ENCODE peak calls at places on chromosomes 3 and 15, in eight cellular contexts. V is K562, T is H1, Y is HCT116, E is endothelial cell of umbilical vein, F is SK-N-SH, N is HepG2, K is GM12878. B is an unnamed sample.

GRCh38 chr3:146152841-146153240 is 8.1 kb downstream of the PLOD2 start:
- DNase-seq in E (no peak), F (no peak), V (no peak), K (no peak), T (no peak), Y (no peak), N (peak), B (no peak)

GRCh38 chr3:61768284-61769012 is 207.1 kb downstream of the PTPRG start:
- DNase-seq in N (no peak), E (no peak), Y (no peak), K (no peak), F (no peak), T (no peak), V (no peak), B (no peak)

GRCh38 chr3:46293035-46293724 is 50.9 kb downstream of the CCR3 start:
- DNase-seq in E (no peak), N (no peak), K (no peak), Y (no peak), T (no peak), V (no peak), F (no peak), B (no peak)

GRCh38 chr3:77456881-77457280 is 417.0 kb downstream of the ROBO2 start:
- DNase-seq in K (no peak), V (no peak), F (peak), T (no peak), E (no peak), N (no peak), Y (no peak), B (no peak)

GRCh38 chr3:177451940-177452484 is 254.7 kb upstream of the TBL1XR1 start:
- DNase-seq in T (no peak), E (peak), K (no peak), N (peak), F (peak), Y (no peak), V (no peak), B (peak)

GRCh38 chr3:123290962-123291361 is 89.2 kb downstream of the SEC22A start:
- DNase-seq in K (no peak), Y (no peak), V (no peak), E (no peak), F (no peak), N (no peak), T (no peak), B (no peak)

GRCh38 chr15:59894835-59895234 is 109.3 kb upstream of the FOXB1 start:
- DNase-seq in V (no peak), K (no peak), E (no peak), T (no peak), N (no peak), Y (no peak), F (no peak), B (no peak)

GRCh38 chr3:50194128-50194902 is 2.9 kb downstream of the GNAT1 start:
- DNase-seq in E (peak), N (peak), Y (peak), F (peak), T (no peak), K (no peak), V (peak), B (no peak)

GRCh38 chr15:101391431-101391830 is 96.4 kb upstream of the SNRPA1 start:
- DNase-seq in V (no peak), F (no peak), K (no peak), E (no peak), N (no peak), T (no peak), Y (no peak), B (no peak)

GRCh38 chr3:16338124-16338523 is 73.1 kb downstream of the OXNAD1 start:
- DNase-seq in K (peak), Y (no peak), T (no peak), V (no peak), N (no peak), F (no peak), E (no peak), B (no peak)

GRCh38 chr3:101643861-101644613 is 32.9 kb downstream of the ZBTB11 start:
- DNase-seq in T (no peak), E (peak), N (no peak), Y (peak), K (no peak), F (no peak), V (no peak), B (no peak)

GRCh38 chr15:70956596-70956995 is 64.0 kb downstream of the LRRC49 start:
- DNase-seq in K (no peak), T (no peak), Y (no peak), E (no peak), V (no peak), N (no peak), F (no peak), B (no peak)

GRCh38 chr3:141275973-141276372 is 44.3 kb downstream of the PXYLP1 start:
- DNase-seq in K (no peak), T (no peak), E (no peak), N (peak), F (no peak), Y (no peak), V (no peak), B (peak)

GRCh38 chr3:118412503-118412902 is 622.1 kb downstream of the IGSF11 start:
- DNase-seq in F (no peak), E (no peak), T (no peak), V (no peak), K (peak), N (no peak), Y (no peak), B (no peak)

GRCh38 chr15:70245932-70246622 is 148.4 kb upstream of the TLE3 start:
- DNase-seq in V (no peak), F (no peak), T (no peak), K (peak), N (no peak), Y (peak), E (no peak), B (no peak)

GRCh38 chr15:73143763-73144155 is 91.5 kb downstream of the NEO1 start:
- DNase-seq in Y (no peak), K (no peak), E (no peak), N (no peak), V (no peak), T (no peak), F (no peak), B (no peak)

GRCh38 chr15:84715442-84716035 is 400 bp downstream of the SEC11A start:
- DNase-seq in F (peak), T (no peak), E (peak), N (no peak), V (no peak), Y (no peak), K (no peak), B (no peak)

GRCh38 chr3:11206316-11206715 is 52.0 kb downstream of the HRH1 start:
- DNase-seq in N (no peak), T (no peak), K (no peak), Y (no peak), E (no peak), F (no peak), V (no peak), B (no peak)

GRCh38 chr3:75272708-75273107 is 391.4 kb upstream of the FRG2C start:
- DNase-seq in E (no peak), N (no peak), F (no peak), T (no peak), Y (no peak), V (no peak), K (no peak), B (no peak)

GRCh38 chr3:160091441-160091840 is 102.8 kb downstream of the IL12A start:
- DNase-seq in E (no peak), Y (no peak), T (no peak), K (no peak), F (no peak), N (no peak), V (no peak), B (no peak)

GRCh38 chr15:48090666-48091065 is 30.1 kb upstream of the SLC24A5 start:
- DNase-seq in T (no peak), N (no peak), V (no peak), E (no peak), F (no peak), K (no peak), Y (no peak), B (no peak)

GRCh38 chr3:155088705-155089380 is 8.7 kb downstream of the MME start:
- DNase-seq in T (no peak), N (no peak), K (no peak), Y (no peak), V (no peak), F (no peak), E (no peak), B (no peak)

GRCh38 chr3:10240799-10241198 is 7.5 kb upstream of the TATDN2 start:
- DNase-seq in V (no peak), N (no peak), E (no peak), T (no peak), K (no peak), Y (no peak), F (no peak), B (no peak)

GRCh38 chr3:118098818-118099217 is 935.8 kb downstream of the IGSF11 start:
- DNase-seq in K (no peak), V (no peak), Y (no peak), T (no peak), E (no peak), F (no peak), N (no peak), B (no peak)

GRCh38 chr3:146166450-146167222 is 5.7 kb upstream of the PLOD2 start:
- DNase-seq in V (no peak), K (no peak), T (no peak), E (peak), Y (no peak), F (no peak), N (peak), B (no peak)

GRCh38 chr15:32698773-32699390 is 18.9 kb upstream of the GREM1 start:
- DNase-seq in K (no peak), N (no peak), E (no peak), V (no peak), Y (no peak), T (no peak), F (no peak), B (no peak)

GRCh38 chr3:100107227-100107626 is 7.1 kb downstream of the FILIP1L start:
- DNase-seq in F (no peak), N (no peak), E (no peak), T (no peak), K (no peak), V (no peak), Y (no peak), B (no peak)

GRCh38 chr15:88605507-88606436 is 15.4 kb upstream of the AEN start:
- DNase-seq in F (peak), E (peak), Y (no peak), V (peak), T (no peak), K (no peak), N (no peak), B (no peak)

GRCh38 chr3:57696861-57697321 is 4.0 kb upstream of the DENND6A start:
- DNase-seq in V (no peak), Y (no peak), K (no peak), E (no peak), T (no peak), N (no peak), F (no peak), B (no peak)

GRCh38 chr3:157131861-157132260 is 28.1 kb downstream of the CCNL1 start:
- DNase-seq in N (no peak), K (no peak), T (no peak), F (no peak), V (no peak), Y (no peak), E (peak), B (no peak)

GRCh38 chr3:72652395-72652794 is 195.8 kb downstream of the SHQ1 start:
- DNase-seq in F (no peak), N (no peak), K (no peak), T (no peak), E (no peak), V (no peak), Y (no peak), B (no peak)

GRCh38 chr15:98746375-98746679 is 98.0 kb downstream of the IGF1R start:
- DNase-seq in T (no peak), E (no peak), F (no peak), K (no peak), N (no peak), Y (no peak), V (no peak), B (no peak)

GRCh38 chr3:48621461-48621869 is at the start of gene TMEM89:
- DNase-seq in E (no peak), Y (no peak), V (no peak), T (no peak), N (no peak), K (no peak), F (no peak), B (no peak)

GRCh38 chr3:177426151-177426904 is 229.0 kb upstream of the TBL1XR1 start:
- DNase-seq in T (no peak), K (no peak), E (no peak), Y (no peak), N (no peak), V (no peak), F (no peak), B (peak)

GRCh38 chr3:66983101-66983500 is 15.0 kb upstream of the KBTBD8 start:
- DNase-seq in V (no peak), T (no peak), N (no peak), Y (no peak), F (no peak), K (no peak), E (no peak), B (no peak)

GRCh38 chr3:53773586-53774368 is 72.4 kb downstream of the CHDH start:
- DNase-seq in F (peak), K (peak), V (no peak), T (no peak), Y (no peak), N (no peak), E (no peak), B (no peak)

GRCh38 chr3:187318819-187319616 is 27.5 kb upstream of the MASP1 start:
- DNase-seq in N (peak), T (no peak), K (no peak), F (peak), E (peak), V (peak), Y (peak), B (peak)

GRCh38 chr3:47017504-47018268 is 38.2 kb downstream of the NBEAL2 start:
- DNase-seq in E (no peak), V (no peak), T (no peak), K (no peak), Y (no peak), F (no peak), N (peak), B (peak)

GRCh38 chr3:143120716-143121239 is 1.2 kb downstream of the CHST2 start:
- DNase-seq in F (peak), T (no peak), Y (no peak), N (no peak), E (peak), V (peak), K (no peak), B (no peak)
- H3K9ac ChIP-seq in F (no peak), T (peak), Y (no peak), N (no peak), E (peak), V (peak), K (peak), B (no peak)

GRCh38 chr15:90596943-90597342 is 67.2 kb downstream of the CRTC3 start:
- DNase-seq in T (no peak), K (no peak), V (no peak), Y (no peak), F (no peak), N (no peak), E (no peak), B (no peak)

GRCh38 chr15:90593469-90594158 is 63.9 kb downstream of the CRTC3 start:
- DNase-seq in Y (no peak), T (no peak), F (no peak), N (no peak), E (no peak), K (no peak), V (no peak), B (no peak)

GRCh38 chr15:90592144-90592887 is 62.6 kb downstream of the CRTC3 start:
- DNase-seq in Y (no peak), V (no peak), K (no peak), F (no peak), T (no peak), E (no peak), N (peak), B (peak)

GRCh38 chr15:90595760-90596155 is 66.0 kb downstream of the CRTC3 start:
- DNase-seq in N (no peak), T (no peak), F (no peak), E (no peak), K (no peak), Y (no peak), V (no peak), B (no peak)

DNA sequence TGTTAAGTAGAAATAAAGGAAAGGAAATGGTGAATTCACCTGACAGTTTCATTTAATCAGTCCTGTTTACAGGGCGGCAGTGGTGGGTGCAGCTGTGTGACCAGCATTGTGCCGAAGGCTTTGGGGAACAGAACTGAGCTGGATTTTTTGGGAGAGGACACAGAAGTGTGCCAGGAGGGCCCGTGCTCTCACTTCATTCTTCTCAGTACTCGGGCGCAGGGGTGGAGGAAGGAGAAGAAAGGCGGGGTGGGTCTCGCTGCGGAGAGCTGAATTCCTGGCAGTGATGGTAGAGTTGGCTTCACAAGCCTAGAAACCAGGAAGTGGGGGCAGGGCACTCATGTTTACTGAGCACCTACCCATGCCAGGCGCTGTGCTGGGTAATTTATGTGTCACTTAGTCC is 64.6 kb downstream of the CRTC3 start:
- DNase-seq in Y (no peak), K (peak), F (no peak), V (no peak), N (no peak), E (peak), T (no peak), B (no peak)
- TF ChIP-seq POLR2AphosphoS5 in Y (no peak), K (no peak), F (no peak), V (no peak), N (no peak), E (no peak), T (no peak), B (no peak)

GRCh38 chr3:18044191-18044590 is 301.8 kb upstream of the TBC1D5 start:
- DNase-seq in E (no peak), Y (no peak), K (no peak), V (no peak), F (no peak), N (no peak), T (no peak), B (no peak)

GRCh38 chr3:18045296-18045880 is 303.0 kb upstream of the TBC1D5 start:
- DNase-seq in E (no peak), K (no peak), F (no peak), N (no peak), T (no peak), V (no peak), Y (no peak), B (no peak)

GRCh38 chr3:18046131-18046530 is 303.7 kb upstream of the TBC1D5 start:
- DNase-seq in N (no peak), E (no peak), T (no peak), Y (no peak), F (no peak), V (no peak), K (no peak), B (no peak)

GRCh38 chr3:18047052-18047451 is 304.6 kb upstream of the TBC1D5 start:
- DNase-seq in N (no peak), E (no peak), K (no peak), V (no peak), F (no peak), T (no peak), Y (no peak), B (no peak)

GRCh38 chr3:18046531-18046930 is 304.1 kb upstream of the TBC1D5 start:
- DNase-seq in K (no peak), N (no peak), V (no peak), F (no peak), Y (no peak), E (no peak), T (no peak), B (no peak)
- H3K4me3 ChIP-seq in K (no peak), N (no peak), V (no peak), F (no peak), Y (no peak), E (no peak), T (no peak), B (no peak)

GRCh38 chr3:29759443-29760033 is 478.7 kb downstream of the RBMS3 start:
- DNase-seq in N (no peak), K (no peak), Y (no peak), V (no peak), F (peak), E (peak), T (no peak), B (no peak)

GRCh38 chr3:29757054-29757777 is 476.3 kb downstream of the RBMS3 start:
- DNase-seq in Y (no peak), F (no peak), V (no peak), N (no peak), T (no peak), K (no peak), E (peak), B (no peak)

GRCh38 chr3:29755416-29755815 is 474.5 kb downstream of the RBMS3 start:
- DNase-seq in Y (no peak), N (no peak), K (no peak), T (no peak), V (no peak), F (no peak), E (no peak), B (no peak)

GRCh38 chr3:29758108-29759020 is 477.5 kb downstream of the RBMS3 start:
- DNase-seq in K (no peak), E (peak), T (no peak), V (no peak), Y (no peak), F (no peak), N (no peak), B (no peak)

GRCh38 chr3:29759021-29759359 is 478.1 kb downstream of the RBMS3 start:
- DNase-seq in Y (no peak), N (no peak), V (no peak), F (no peak), E (no peak), T (no peak), K (no peak), B (no peak)
- H3K9ac ChIP-seq in Y (no peak), N (no peak), V (no peak), F (peak), E (peak), T (no peak), K (no peak), B (no peak)

DNA sequence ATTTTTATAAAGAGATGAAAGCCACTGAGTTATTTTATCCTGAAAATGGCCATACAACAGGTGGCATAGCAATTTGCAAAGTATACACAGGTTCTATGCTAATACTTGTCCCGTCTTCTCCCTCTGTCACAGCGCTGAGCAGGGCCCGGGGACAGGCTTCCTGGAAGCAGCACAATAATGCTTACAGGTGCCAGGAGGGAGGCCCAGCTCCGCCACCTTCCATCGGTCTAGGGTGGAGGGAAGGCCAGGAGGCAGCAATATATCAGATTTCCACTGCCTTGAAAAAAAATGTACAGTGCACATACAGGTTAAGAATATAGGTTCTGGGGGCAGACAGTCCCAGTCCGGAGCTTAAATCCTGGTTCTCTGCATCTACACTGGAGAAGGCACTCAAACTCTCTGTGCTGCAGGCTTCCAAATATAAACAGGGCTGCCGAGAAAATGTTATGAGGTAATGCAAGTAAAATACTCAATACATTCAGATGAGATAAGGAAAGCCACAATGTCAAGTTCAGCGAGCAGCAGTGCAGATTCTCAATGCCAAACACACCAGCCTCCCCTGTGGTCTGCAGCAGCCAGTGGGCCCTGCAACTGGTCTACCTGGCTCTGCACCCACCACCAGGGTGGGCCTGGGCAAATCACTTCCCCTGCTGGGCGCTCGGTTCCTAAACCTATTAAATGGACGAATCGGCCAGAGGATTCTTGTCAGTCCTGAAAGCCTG is 189.6 kb downstream of the XXYLT1 start:
- DNase-seq in E (peak), Y (no peak), T (no peak), N (no peak), K (no peak), V (no peak), F (no peak), B (no peak)
- TF ChIP-seq POLR2AphosphoS5 in E (no peak), Y (no peak), T (no peak), N (no peak), K (no peak), V (no peak), F (no peak), B (no peak)

GRCh38 chr15:68830141-68830540 is 9.4 kb upstream of the ANP32A start:
- DNase-seq in V (no peak), Y (no peak), K (no peak), E (no peak), N (no peak), T (no peak), F (no peak), B (no peak)

GRCh38 chr15:68829068-68829467 is 8.4 kb upstream of the ANP32A start:
- DNase-seq in K (no peak), E (peak), Y (no peak), F (no peak), T (no peak), V (no peak), N (peak), B (no peak)

GRCh38 chr15:68834356-68834755 is 13.7 kb upstream of the ANP32A start:
- DNase-seq in V (no peak), T (no peak), K (no peak), E (no peak), Y (no peak), N (no peak), F (no peak), B (no peak)

GRCh38 chr15:68833734-68834334 is 13.1 kb upstream of the ANP32A start:
- DNase-seq in T (no peak), Y (no peak), N (no peak), V (no peak), E (no peak), F (peak), K (no peak), B (no peak)
- H3K4me3 ChIP-seq in T (no peak), Y (no peak), N (no peak), V (no peak), E (no peak), F (no peak), K (no peak), B (no peak)

GRCh38 chr3:174342206-174342605 is 516.9 kb upstream of the NAALADL2 start:
- DNase-seq in V (no peak), T (no peak), F (no peak), Y (no peak), K (no peak), N (no peak), E (no peak), B (no peak)
- H3K9ac ChIP-seq in V (no peak), T (no peak), F (no peak), Y (no peak), K (no peak), N (no peak), E (no peak), B (no peak)

GRCh38 chr15:64582202-64582601 is 121.8 kb downstream of the ZNF609 start:
- DNase-seq in K (no peak), V (no peak), E (no peak), F (no peak), Y (no peak), N (no peak), T (no peak), B (no peak)
- TF ChIP-seq POLR2AphosphoS5 in K (no peak), V (no peak), E (no peak), F (no peak), Y (no peak), N (no peak), T (no peak), B (no peak)